ENCODE peak calls at places on chromosomes 5 and 9, in seven cellular contexts. C, R, T, V, Q, O and H are unnamed samples. For H3K4me1, the result is how much of the 10 kb centered on the place peaks cover.

GRCh38 chr9:32863291-32863690 is 80.0 kb downstream of the TMEM215 start:
- DNase-seq in Q (no peak), C (no peak), T (no peak), R (no peak), V (no peak), O (no peak), H (no peak)

GRCh38 chr5:35360671-35361070 is 130.4 kb upstream of the PRLR start:
- DNase-seq in Q (no peak), C (no peak), T (no peak), V (no peak), O (no peak), R (no peak), H (no peak)

GRCh38 chr5:152331006-152331405 is 74.1 kb downstream of the NMUR2 start:
- DNase-seq in V (no peak), R (no peak), T (no peak), C (no peak), O (no peak), Q (no peak), H (no peak)

GRCh38 chr9:100317706-100318105 is 35.0 kb downstream of the TEX10 start:
- DNase-seq in V (no peak), R (no peak), O (no peak), Q (peak), C (no peak), T (no peak), H (peak)

GRCh38 chr5:150129813-150130492 is 25.7 kb downstream of the PDGFRB start:
- DNase-seq in T (peak), Q (peak), O (peak), V (peak), C (peak), R (peak), H (peak)

GRCh38 chr9:136401173-136401922 is 1.4 kb upstream of the SNAPC4 start:
- DNase-seq in C (peak), R (no peak), T (no peak), O (no peak), Q (peak), V (no peak), H (no peak)

GRCh38 chr9:99130069-99130468 is 25.2 kb downstream of the TGFBR1 start:
- DNase-seq in Q (no peak), V (no peak), R (no peak), T (no peak), O (peak), C (no peak), H (no peak)

GRCh38 chr9:114075602-114076001 is 2.5 kb downstream of the AMBP start:
- DNase-seq in Q (no peak), T (no peak), R (no peak), V (no peak), O (no peak), C (no peak), H (no peak)

GRCh38 chr5:133401731-133402347 is 210.5 kb downstream of the FSTL4 start:
- DNase-seq in T (no peak), C (no peak), O (no peak), R (no peak), V (no peak), Q (no peak), H (no peak)

GRCh38 chr9:113890693-113891092 is 14.6 kb downstream of the ZNF618 start:
- DNase-seq in C (no peak), Q (no peak), R (no peak), O (no peak), V (no peak), T (no peak), H (no peak)

GRCh38 chr5:170278611-170279500 is 18.7 kb downstream of the LCP2 start:
- DNase-seq in O (peak), C (peak), Q (no peak), R (no peak), T (peak), V (peak), H (no peak)

GRCh38 chr5:150575745-150576448 is 64.6 kb upstream of the SYNPO start:
- DNase-seq in V (no peak), R (no peak), C (no peak), T (no peak), O (no peak), Q (no peak), H (no peak)

GRCh38 chr5:107496466-107496865 is 174.3 kb downstream of the EFNA5 start:
- DNase-seq in C (no peak), Q (no peak), T (no peak), O (no peak), V (no peak), R (no peak), H (no peak)

GRCh38 chr5:69046375-69046957 is 47.3 kb upstream of the SLC30A5 start:
- DNase-seq in V (no peak), T (peak), R (no peak), C (no peak), O (no peak), Q (peak), H (no peak)

GRCh38 chr5:90226433-90227099 is 183.0 kb downstream of the CETN3 start:
- DNase-seq in V (no peak), R (no peak), C (no peak), O (no peak), Q (no peak), T (no peak), H (no peak)

GRCh38 chr5:56501949-56502557 is 268.9 kb upstream of the ANKRD55 start:
- DNase-seq in T (no peak), O (no peak), C (no peak), R (no peak), V (no peak), Q (no peak), H (no peak)

GRCh38 chr9:89477395-89477794 is 20.5 kb downstream of the SEMA4D start:
- DNase-seq in V (no peak), R (no peak), T (no peak), C (no peak), O (no peak), Q (no peak), H (no peak)

GRCh38 chr9:132794730-132795380 is 83.2 kb downstream of the AK8 start:
- DNase-seq in O (peak), C (no peak), V (no peak), T (peak), R (no peak), Q (no peak), H (peak)

GRCh38 chr5:14438195-14438606 is 143.4 kb upstream of the OTULINL start:
- DNase-seq in C (no peak), V (no peak), T (no peak), R (no peak), O (no peak), Q (no peak), H (no peak)

GRCh38 chr5:55407059-55407684 is 99.4 kb downstream of the MTREX start:
- DNase-seq in Q (peak), T (peak), R (no peak), C (no peak), O (peak), V (peak), H (peak)

GRCh38 chr9:128103589-128103962 is 24.0 kb downstream of the PTGES2 start:
- DNase-seq in T (no peak), R (no peak), V (no peak), C (no peak), Q (no peak), O (peak), H (no peak)
- H3K4me1 ChIP-seq in T (under half), R (under half), V (under half), C (under half), Q (under half), O (under half), H (under half)

DNA sequence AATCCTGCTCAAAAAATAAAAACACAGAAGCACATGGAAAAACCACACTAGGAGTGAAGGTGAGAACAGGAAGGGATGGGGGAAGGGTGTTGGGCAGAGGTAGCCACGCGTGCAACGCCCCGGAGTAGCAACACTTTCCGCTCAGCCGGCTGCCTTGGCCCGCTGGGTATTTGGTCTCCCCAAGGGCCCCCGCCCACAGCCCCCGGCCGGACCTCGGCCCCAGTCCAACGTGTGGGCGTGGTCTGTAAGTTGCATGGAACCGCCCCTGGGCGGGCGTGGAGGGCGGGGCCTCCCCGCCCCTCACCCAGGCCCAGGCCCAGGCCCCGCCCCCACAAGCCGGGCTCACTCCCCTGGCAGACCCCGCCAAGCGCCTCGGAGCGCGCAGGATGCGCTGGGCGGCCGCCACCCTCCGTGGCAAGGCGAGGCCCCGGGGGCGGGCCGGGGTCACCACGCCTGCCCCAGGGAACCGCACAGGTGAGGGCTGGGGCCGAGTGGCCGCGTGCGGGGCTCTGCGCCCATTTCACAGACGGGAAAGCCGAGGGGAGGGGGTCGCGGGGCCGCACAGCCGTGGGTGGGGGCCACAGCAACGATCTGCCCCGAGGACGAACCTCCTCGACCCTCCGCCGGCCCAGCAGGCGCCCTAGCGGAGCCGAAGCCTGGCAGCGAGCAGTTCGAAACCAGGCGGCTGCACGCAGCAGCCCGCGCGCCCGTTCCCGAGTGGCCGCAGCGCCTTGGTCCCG is at the start of gene SUSD3:
- DNase-seq in O (peak), V (peak), C (peak), Q (no peak), R (peak), T (peak), H (no peak)
- H2AFZ ChIP-seq in O (peak), V (peak), C (peak), Q (no peak), R (no peak), T (peak), H (peak)

DNA sequence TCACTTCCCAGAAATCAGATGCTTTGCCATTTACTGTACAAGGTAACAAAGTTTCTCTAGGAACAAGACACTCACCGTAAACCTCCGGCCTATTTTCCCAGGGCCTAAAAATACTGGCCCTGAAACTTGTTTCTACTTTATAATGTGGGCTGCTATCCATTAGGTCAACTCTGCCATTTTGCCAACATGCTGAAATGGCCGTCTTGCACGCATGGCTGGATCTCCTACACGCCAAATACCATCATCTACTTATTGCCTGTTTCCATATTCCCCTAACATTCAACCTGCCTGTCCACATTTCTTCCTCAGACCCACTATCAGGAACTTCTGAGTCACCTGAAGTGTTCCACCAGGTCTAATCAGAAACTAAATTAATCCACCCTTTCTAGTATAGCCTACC is 4.7 kb downstream of the TBCA start:
- DNase-seq in C (no peak), R (no peak), O (no peak), T (no peak), V (no peak), Q (no peak), H (no peak)
- H3K4me1 ChIP-seq in C (under half), R (under half), O (under half), T (under half), V (under half), Q (under half), H (under half)

GRCh38 chr9:104747565-104748358 is at the start of gene NIPSNAP3A:
- DNase-seq in O (peak), T (peak), V (peak), R (peak), C (peak), Q (peak), H (peak)

GRCh38 chr9:104746798-104747197 is 685 bp upstream of the NIPSNAP3A start:
- DNase-seq in O (peak), C (peak), R (no peak), Q (no peak), T (no peak), V (no peak), H (no peak)

GRCh38 chr9:104750185-104750762 is 2.8 kb downstream of the NIPSNAP3A start:
- DNase-seq in C (no peak), V (no peak), T (no peak), O (no peak), Q (no peak), R (no peak), H (no peak)

GRCh38 chr9:104747245-104747564 is 278 bp upstream of the NIPSNAP3A start:
- DNase-seq in C (no peak), R (no peak), O (no peak), V (no peak), Q (no peak), T (no peak), H (no peak)

GRCh38 chr9:104748359-104749031 is 1.0 kb downstream of the NIPSNAP3A start:
- DNase-seq in T (peak), R (no peak), O (peak), Q (peak), C (peak), V (no peak), H (peak)
- H2AFZ ChIP-seq in T (peak), R (peak), O (peak), Q (peak), C (peak), V (peak), H (peak)

DNA sequence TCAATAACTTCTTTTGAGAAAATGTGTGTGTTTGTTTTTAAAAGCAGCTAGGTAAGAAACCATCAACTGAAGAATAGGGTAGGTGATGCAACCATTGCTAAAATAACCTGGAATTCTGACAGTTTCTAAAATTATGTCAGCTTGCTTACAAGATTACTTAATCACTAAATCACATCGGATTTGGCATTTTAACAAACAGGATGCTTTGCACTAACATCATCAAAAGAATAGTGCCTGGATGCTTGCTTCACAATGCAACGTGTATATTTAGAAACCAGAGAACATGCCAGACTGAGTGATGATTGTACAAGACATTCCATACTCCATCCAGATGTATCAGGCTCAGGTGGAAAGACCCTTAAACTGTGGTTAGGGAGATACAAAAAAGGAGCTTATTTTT is 43.9 kb downstream of the PAM start:
- DNase-seq in V (no peak), O (no peak), R (no peak), C (no peak), T (no peak), Q (peak), H (no peak)
- H3K4me1 ChIP-seq in V (half or more), O (half or more), R (under half), C (under half), T (under half), Q (under half), H (under half)

GRCh38 chr5:10460252-10460906 is 18.7 kb downstream of the ROPN1L start:
- DNase-seq in Q (peak), O (no peak), R (no peak), V (no peak), C (no peak), T (no peak), H (no peak)

GRCh38 chr5:10459080-10460055 is 17.7 kb downstream of the ROPN1L start:
- DNase-seq in Q (no peak), O (no peak), C (no peak), T (no peak), R (no peak), V (no peak), H (no peak)

GRCh38 chr5:10455273-10455670 is 13.6 kb downstream of the ROPN1L start:
- DNase-seq in O (peak), V (peak), Q (no peak), C (no peak), T (no peak), R (no peak), H (no peak)

GRCh38 chr5:10456583-10457562 is 15.2 kb downstream of the ROPN1L start:
- DNase-seq in T (no peak), R (no peak), Q (peak), C (no peak), V (no peak), O (no peak), H (no peak)

GRCh38 chr5:10457682-10458574 is 16.2 kb downstream of the ROPN1L start:
- DNase-seq in V (peak), T (no peak), Q (peak), C (no peak), R (no peak), O (peak), H (no peak)
- H2AFZ ChIP-seq in V (peak), T (no peak), Q (peak), C (no peak), R (peak), O (peak), H (peak)

GRCh38 chr9:121730188-121730587 is 78.8 kb downstream of the DAB2IP start:
- DNase-seq in Q (no peak), O (no peak), C (no peak), R (no peak), V (no peak), T (no peak), H (no peak)
- H3K4me1 ChIP-seq in Q (under half), O (under half), C (under half), R (under half), V (under half), T (under half), H (under half)